ENCODE peak calls at places on chromosomes 5 and 9, in eight cellular contexts. K, Q, Y, E, X, C, J and B are unnamed samples.

GRCh38 chr5:157186309-157187045 is 5.8 kb downstream of the ITK start:
- DNase-seq in K (no peak), Q (no peak), Y (no peak), E (no peak), X (no peak), C (no peak), J (no peak), B (no peak)

GRCh38 chr5:142843029-142843905 is 73.1 kb downstream of the ARHGAP26 start:
- DNase-seq in K (peak), Q (no peak), Y (no peak), E (no peak), X (peak), C (no peak), J (no peak), B (no peak)

GRCh38 chr9:134858051-134858841 is 22.4 kb upstream of the FCN2 start:
- DNase-seq in K (no peak), Q (peak), Y (peak), E (no peak), X (no peak), C (no peak), J (no peak), B (no peak)

GRCh38 chr5:32413466-32414263 is 30.9 kb downstream of the ZFR start:
- DNase-seq in K (no peak), Q (no peak), Y (no peak), E (no peak), X (no peak), C (no peak), J (no peak), B (no peak)

GRCh38 chr5:33725846-33726245 is 165.9 kb downstream of the ADAMTS12 start:
- DNase-seq in K (no peak), Q (peak), Y (peak), E (no peak), X (no peak), C (no peak), J (no peak), B (no peak)

GRCh38 chr9:124452841-124453585 is 2.8 kb downstream of the ADGRD2 start:
- DNase-seq in K (no peak), Q (no peak), Y (no peak), E (no peak), X (no peak), C (no peak), J (no peak), B (no peak)

GRCh38 chr5:127942246-127943060 is 141.1 kb upstream of the SLC12A2 start:
- DNase-seq in K (no peak), Q (peak), Y (peak), E (no peak), X (no peak), C (no peak), J (no peak), B (no peak)

GRCh38 chr9:108889649-108890067 is 27.6 kb downstream of the ACTL7A start:
- DNase-seq in K (no peak), Q (peak), Y (peak), E (no peak), X (no peak), C (no peak), J (no peak), B (peak)

GRCh38 chr9:127170652-127171051 is 48.2 kb upstream of the ANGPTL2 start:
- DNase-seq in K (no peak), Q (no peak), Y (no peak), E (no peak), X (no peak), C (no peak), J (no peak), B (no peak)

GRCh38 chr9:15211160-15211993 is 95.6 kb downstream of the TTC39B start:
- DNase-seq in K (no peak), Q (peak), Y (peak), E (peak), X (no peak), C (peak), J (peak), B (peak)

GRCh38 chr9:122457787-122458186 is 19.9 kb downstream of the OR1J1 start:
- DNase-seq in K (no peak), Q (no peak), Y (no peak), E (no peak), X (no peak), C (no peak), J (no peak), B (no peak)

GRCh38 chr5:132203464-132203818 is 24.2 kb downstream of the P4HA2 start:
- DNase-seq in K (no peak), Q (peak), Y (peak), E (no peak), X (no peak), C (no peak), J (no peak), B (no peak)

GRCh38 chr9:104802110-104802509 is 38.2 kb downstream of the NIPSNAP3B start:
- DNase-seq in K (no peak), Q (no peak), Y (no peak), E (no peak), X (no peak), C (no peak), J (no peak), B (no peak)

GRCh38 chr5:68285075-68285827 is 69.7 kb downstream of the PIK3R1 start:
- DNase-seq in K (no peak), Q (no peak), Y (no peak), E (no peak), X (no peak), C (no peak), J (no peak), B (no peak)

GRCh38 chr5:150148408-150148927 is 7.2 kb downstream of the PDGFRB start:
- DNase-seq in K (peak), Q (no peak), Y (peak), E (no peak), X (no peak), C (no peak), J (no peak), B (no peak)

GRCh38 chr5:149485655-149486615 is 65.3 kb downstream of the CSNK1A1 start:
- DNase-seq in K (peak), Q (peak), Y (peak), E (peak), X (peak), C (no peak), J (no peak), B (peak)

GRCh38 chr9:88196456-88196855 is 58.2 kb upstream of the SPATA31C2 start:
- DNase-seq in K (no peak), Q (no peak), Y (no peak), E (no peak), X (no peak), C (no peak), J (no peak), B (peak)

GRCh38 chr9:93826905-93827544 is 128.1 kb downstream of the BARX1 start:
- DNase-seq in K (no peak), Q (no peak), Y (no peak), E (no peak), X (no peak), C (no peak), J (no peak), B (no peak)

GRCh38 chr9:98095401-98095800 is 23.6 kb downstream of the TRIM14 start:
- DNase-seq in K (no peak), Q (no peak), Y (no peak), E (no peak), X (no peak), C (no peak), J (no peak), B (no peak)

GRCh38 chr9:89418882-89419641 is 78.9 kb downstream of the SEMA4D start:
- DNase-seq in K (no peak), Q (no peak), Y (no peak), E (no peak), X (no peak), C (peak), J (peak), B (no peak)

GRCh38 chr9:34386656-34387055 is 10.0 kb upstream of the MYORG start:
- DNase-seq in K (no peak), Q (no peak), Y (no peak), E (no peak), X (no peak), C (no peak), J (no peak), B (no peak)

GRCh38 chr5:178569485-178569884 is 20.7 kb downstream of the COL23A1 start:
- DNase-seq in K (no peak), Q (no peak), Y (no peak), E (no peak), X (no peak), C (no peak), J (no peak), B (no peak)

GRCh38 chr5:84623034-84623433 is 238.4 kb upstream of the EDIL3 start:
- DNase-seq in K (no peak), Q (no peak), Y (no peak), E (no peak), X (no peak), C (no peak), J (no peak), B (no peak)

GRCh38 chr5:136424835-136425694 is 59.7 kb upstream of the TRPC7 start:
- DNase-seq in K (peak), Q (peak), Y (peak), E (peak), X (peak), C (no peak), J (peak), B (peak)

GRCh38 chr9:38390851-38391250 is 1.7 kb upstream of the ALDH1B1 start:
- DNase-seq in K (no peak), Q (no peak), Y (no peak), E (no peak), X (no peak), C (no peak), J (no peak), B (no peak)

GRCh38 chr5:147971472-147971871 is 65.1 kb upstream of the C5orf46 start:
- DNase-seq in K (no peak), Q (no peak), Y (no peak), E (no peak), X (no peak), C (no peak), J (no peak), B (no peak)

GRCh38 chr5:58810086-58810485 is 227.2 kb downstream of the RAB3C start:
- DNase-seq in K (no peak), Q (no peak), Y (no peak), E (no peak), X (no peak), C (no peak), J (no peak), B (no peak)

GRCh38 chr9:106172265-106172664 is 477.9 kb downstream of the TMEM38B start:
- DNase-seq in K (no peak), Q (no peak), Y (no peak), E (no peak), X (no peak), C (no peak), J (no peak), B (no peak)

GRCh38 chr5:150286820-150287219 is 2.8 kb downstream of the CAMK2A start:
- DNase-seq in K (peak), Q (no peak), Y (no peak), E (no peak), X (no peak), C (no peak), J (no peak), B (peak)

GRCh38 chr9:104263942-104264341 is 169.8 kb downstream of the SMC2 start:
- DNase-seq in K (no peak), Q (no peak), Y (no peak), E (no peak), X (no peak), C (no peak), J (no peak), B (no peak)

GRCh38 chr5:110371725-110372041 is 354.8 kb downstream of the TMEM232 start:
- DNase-seq in K (no peak), Q (no peak), Y (no peak), E (no peak), X (no peak), C (no peak), J (no peak), B (no peak)

GRCh38 chr5:154475613-154476342 is 2.2 kb downstream of the HAND1 start:
- DNase-seq in K (no peak), Q (no peak), Y (no peak), E (no peak), X (peak), C (no peak), J (no peak), B (no peak)

GRCh38 chr9:97510797-97511761 is 9.6 kb downstream of the TMOD1 start:
- DNase-seq in K (no peak), Q (peak), Y (peak), E (peak), X (no peak), C (no peak), J (no peak), B (no peak)

GRCh38 chr5:124692324-124692723 is 54.1 kb downstream of the ZNF608 start:
- DNase-seq in K (no peak), Q (peak), Y (peak), E (no peak), X (no peak), C (no peak), J (no peak), B (no peak)

GRCh38 chr9:109458453-109459211 is 39.5 kb downstream of the PTPN3 start:
- DNase-seq in K (no peak), Q (no peak), Y (no peak), E (no peak), X (no peak), C (no peak), J (no peak), B (no peak)